ENCODE peak calls at places on chromosomes 13 and 19, in ten cellular contexts. One of them, this sample, is unnamed.
A peak's percentile ranks its signal among the peaks of the same experiment; 100 is the strongest.

GRCh38 chr13:41267106-41267505 is 3.7 kb upstream of the MTRF1 start:
- DNase-seq in iPS DF 6.9: no peak
- DNase-seq in tibial nerve: no peak
- DNase-seq in amniotic stem cell: no peak
- DNase-seq in fibroblast of villous mesenchyme: no peak
- DNase-seq in lower leg skin: no peak
- DNase-seq in DMS153: no peak
- DNase-seq in activated CD4-positive, alpha-beta T cell treated with anti-CD3 and anti-CD28 coated beads, Interleukin-2, amount 50 U/mL, for 1 hour: no peak
- DNase-seq in activated effector memory CD4-positive, alpha-beta T cell treated with anti-CD3 and anti-CD28 coated beads, Interleukin-2, amount 50 U/mL, for 16 hours: no peak
- DNase-seq in naive thymus-derived CD8-positive, alpha-beta T cell: peak; percentile 49
- DNase-seq in this sample: no peak

GRCh38 chr19:48329167-48329891 is 4.0 kb downstream of the EMP3 start:
- DNase-seq in iPS DF 6.9: no peak
- DNase-seq in tibial nerve: no peak
- DNase-seq in amniotic stem cell: peak; percentile 59
- DNase-seq in fibroblast of villous mesenchyme: peak; percentile 48
- DNase-seq in lower leg skin: no peak
- DNase-seq in DMS153: no peak
- DNase-seq in activated CD4-positive, alpha-beta T cell treated with anti-CD3 and anti-CD28 coated beads, Interleukin-2, amount 50 U/mL, for 1 hour: peak; percentile 24
- DNase-seq in activated effector memory CD4-positive, alpha-beta T cell treated with anti-CD3 and anti-CD28 coated beads, Interleukin-2, amount 50 U/mL, for 16 hours: peak; percentile 79
- DNase-seq in naive thymus-derived CD8-positive, alpha-beta T cell: peak; percentile 46
- DNase-seq in this sample: peak; percentile 77

GRCh38 chr19:29539668-29540067 is 13.9 kb downstream of the VSTM2B start:
- DNase-seq in iPS DF 6.9: no peak
- DNase-seq in tibial nerve: no peak
- DNase-seq in amniotic stem cell: no peak
- DNase-seq in fibroblast of villous mesenchyme: no peak
- DNase-seq in lower leg skin: peak; percentile 20
- DNase-seq in DMS153: no peak
- DNase-seq in activated CD4-positive, alpha-beta T cell treated with anti-CD3 and anti-CD28 coated beads, Interleukin-2, amount 50 U/mL, for 1 hour: no peak
- DNase-seq in activated effector memory CD4-positive, alpha-beta T cell treated with anti-CD3 and anti-CD28 coated beads, Interleukin-2, amount 50 U/mL, for 16 hours: peak; percentile 31
- DNase-seq in naive thymus-derived CD8-positive, alpha-beta T cell: no peak
- DNase-seq in this sample: no peak

GRCh38 chr13:47555235-47555634 is 445.8 kb downstream of the SUCLA2 start:
- DNase-seq in iPS DF 6.9: no peak
- DNase-seq in tibial nerve: no peak
- DNase-seq in amniotic stem cell: no peak
- DNase-seq in fibroblast of villous mesenchyme: no peak
- DNase-seq in lower leg skin: no peak
- DNase-seq in DMS153: no peak
- DNase-seq in activated CD4-positive, alpha-beta T cell treated with anti-CD3 and anti-CD28 coated beads, Interleukin-2, amount 50 U/mL, for 1 hour: no peak
- DNase-seq in activated effector memory CD4-positive, alpha-beta T cell treated with anti-CD3 and anti-CD28 coated beads, Interleukin-2, amount 50 U/mL, for 16 hours: no peak
- DNase-seq in naive thymus-derived CD8-positive, alpha-beta T cell: no peak
- DNase-seq in this sample: peak; percentile 20

GRCh38 chr19:31562916-31563626 is 213.8 kb upstream of the TSHZ3 start:
- DNase-seq in iPS DF 6.9: no peak
- DNase-seq in tibial nerve: no peak
- DNase-seq in amniotic stem cell: no peak
- DNase-seq in fibroblast of villous mesenchyme: no peak
- DNase-seq in lower leg skin: peak; percentile 71
- DNase-seq in DMS153: no peak
- DNase-seq in activated CD4-positive, alpha-beta T cell treated with anti-CD3 and anti-CD28 coated beads, Interleukin-2, amount 50 U/mL, for 1 hour: no peak
- DNase-seq in activated effector memory CD4-positive, alpha-beta T cell treated with anti-CD3 and anti-CD28 coated beads, Interleukin-2, amount 50 U/mL, for 16 hours: no peak
- DNase-seq in naive thymus-derived CD8-positive, alpha-beta T cell: no peak
- DNase-seq in this sample: no peak

GRCh38 chr13:20566424-20566916 is 487 bp upstream of the IFT88 start:
- DNase-seq in iPS DF 6.9: peak; percentile 18
- DNase-seq in tibial nerve: no peak
- DNase-seq in amniotic stem cell: peak; percentile 32
- DNase-seq in fibroblast of villous mesenchyme: peak; percentile 84
- DNase-seq in lower leg skin: peak; percentile 86
- DNase-seq in DMS153: peak; percentile 57
- DNase-seq in activated CD4-positive, alpha-beta T cell treated with anti-CD3 and anti-CD28 coated beads, Interleukin-2, amount 50 U/mL, for 1 hour: no peak
- DNase-seq in activated effector memory CD4-positive, alpha-beta T cell treated with anti-CD3 and anti-CD28 coated beads, Interleukin-2, amount 50 U/mL, for 16 hours: no peak
- DNase-seq in naive thymus-derived CD8-positive, alpha-beta T cell: no peak
- DNase-seq in this sample: peak; percentile 84

GRCh38 chr19:17394891-17395415 is 957 bp upstream of the CCDC194 start:
- DNase-seq in iPS DF 6.9: no peak
- DNase-seq in tibial nerve: peak; percentile 40
- DNase-seq in amniotic stem cell: peak; percentile 19
- DNase-seq in fibroblast of villous mesenchyme: peak; percentile 76
- DNase-seq in lower leg skin: no peak
- DNase-seq in DMS153: no peak
- DNase-seq in activated CD4-positive, alpha-beta T cell treated with anti-CD3 and anti-CD28 coated beads, Interleukin-2, amount 50 U/mL, for 1 hour: peak; percentile 60
- DNase-seq in activated effector memory CD4-positive, alpha-beta T cell treated with anti-CD3 and anti-CD28 coated beads, Interleukin-2, amount 50 U/mL, for 16 hours: peak; percentile 90
- DNase-seq in naive thymus-derived CD8-positive, alpha-beta T cell: peak; percentile 40
- DNase-seq in this sample: peak; percentile 69

GRCh38 chr19:53432088-53432661 is 391 bp downstream of the ZNF761 start:
- DNase-seq in iPS DF 6.9: no peak
- DNase-seq in tibial nerve: no peak
- DNase-seq in amniotic stem cell: no peak
- DNase-seq in fibroblast of villous mesenchyme: peak; percentile 33
- DNase-seq in lower leg skin: peak; percentile 87
- DNase-seq in DMS153: no peak
- DNase-seq in activated CD4-positive, alpha-beta T cell treated with anti-CD3 and anti-CD28 coated beads, Interleukin-2, amount 50 U/mL, for 1 hour: no peak
- DNase-seq in activated effector memory CD4-positive, alpha-beta T cell treated with anti-CD3 and anti-CD28 coated beads, Interleukin-2, amount 50 U/mL, for 16 hours: no peak
- DNase-seq in naive thymus-derived CD8-positive, alpha-beta T cell: no peak
- DNase-seq in this sample: peak; percentile 62

GRCh38 chr13:45807520-45808099 is 43.9 kb downstream of the SIAH3 start:
- DNase-seq in iPS DF 6.9: peak; percentile 39
- DNase-seq in tibial nerve: no peak
- DNase-seq in amniotic stem cell: peak; percentile 1
- DNase-seq in fibroblast of villous mesenchyme: peak; percentile 41
- DNase-seq in lower leg skin: no peak
- DNase-seq in DMS153: peak; percentile 36
- DNase-seq in activated CD4-positive, alpha-beta T cell treated with anti-CD3 and anti-CD28 coated beads, Interleukin-2, amount 50 U/mL, for 1 hour: peak; percentile 13
- DNase-seq in activated effector memory CD4-positive, alpha-beta T cell treated with anti-CD3 and anti-CD28 coated beads, Interleukin-2, amount 50 U/mL, for 16 hours: no peak
- DNase-seq in naive thymus-derived CD8-positive, alpha-beta T cell: peak; percentile 35
- DNase-seq in this sample: peak; percentile 62

GRCh38 chr13:112932971-112933370 is 36.0 kb upstream of the MCF2L start:
- DNase-seq in iPS DF 6.9: no peak
- DNase-seq in tibial nerve: no peak
- DNase-seq in amniotic stem cell: no peak
- DNase-seq in fibroblast of villous mesenchyme: no peak
- DNase-seq in lower leg skin: peak; percentile 9
- DNase-seq in DMS153: no peak
- DNase-seq in activated CD4-positive, alpha-beta T cell treated with anti-CD3 and anti-CD28 coated beads, Interleukin-2, amount 50 U/mL, for 1 hour: no peak
- DNase-seq in activated effector memory CD4-positive, alpha-beta T cell treated with anti-CD3 and anti-CD28 coated beads, Interleukin-2, amount 50 U/mL, for 16 hours: no peak
- DNase-seq in naive thymus-derived CD8-positive, alpha-beta T cell: no peak
- DNase-seq in this sample: no peak

GRCh38 chr19:49091391-49092038 is 6.3 kb downstream of the SNRNP70 start:
- DNase-seq in iPS DF 6.9: no peak
- DNase-seq in tibial nerve: no peak
- DNase-seq in amniotic stem cell: no peak
- DNase-seq in fibroblast of villous mesenchyme: no peak
- DNase-seq in lower leg skin: no peak
- DNase-seq in DMS153: no peak
- DNase-seq in activated CD4-positive, alpha-beta T cell treated with anti-CD3 and anti-CD28 coated beads, Interleukin-2, amount 50 U/mL, for 1 hour: no peak
- DNase-seq in activated effector memory CD4-positive, alpha-beta T cell treated with anti-CD3 and anti-CD28 coated beads, Interleukin-2, amount 50 U/mL, for 16 hours: no peak
- DNase-seq in naive thymus-derived CD8-positive, alpha-beta T cell: no peak
- DNase-seq in this sample: no peak

GRCh38 chr13:83780201-83780600 is 102.1 kb downstream of the SLITRK1 start:
- DNase-seq in iPS DF 6.9: peak; percentile 52
- DNase-seq in tibial nerve: no peak
- DNase-seq in amniotic stem cell: no peak
- DNase-seq in fibroblast of villous mesenchyme: no peak
- DNase-seq in lower leg skin: no peak
- DNase-seq in DMS153: no peak
- DNase-seq in activated CD4-positive, alpha-beta T cell treated with anti-CD3 and anti-CD28 coated beads, Interleukin-2, amount 50 U/mL, for 1 hour: no peak
- DNase-seq in activated effector memory CD4-positive, alpha-beta T cell treated with anti-CD3 and anti-CD28 coated beads, Interleukin-2, amount 50 U/mL, for 16 hours: no peak
- DNase-seq in naive thymus-derived CD8-positive, alpha-beta T cell: no peak
- DNase-seq in this sample: peak; percentile 33

GRCh38 chr19:28670894-28671293 is 542.1 kb downstream of the UQCRFS1 start:
- DNase-seq in iPS DF 6.9: no peak
- DNase-seq in tibial nerve: no peak
- DNase-seq in amniotic stem cell: no peak
- DNase-seq in fibroblast of villous mesenchyme: no peak
- DNase-seq in lower leg skin: no peak
- DNase-seq in DMS153: no peak
- DNase-seq in activated CD4-positive, alpha-beta T cell treated with anti-CD3 and anti-CD28 coated beads, Interleukin-2, amount 50 U/mL, for 1 hour: no peak
- DNase-seq in activated effector memory CD4-positive, alpha-beta T cell treated with anti-CD3 and anti-CD28 coated beads, Interleukin-2, amount 50 U/mL, for 16 hours: no peak
- DNase-seq in naive thymus-derived CD8-positive, alpha-beta T cell: no peak
- DNase-seq in this sample: no peak

GRCh38 chr19:275958-276646 is 15.1 kb downstream of the PLPP2 start:
- DNase-seq in iPS DF 6.9: no peak
- DNase-seq in tibial nerve: no peak
- DNase-seq in amniotic stem cell: no peak
- DNase-seq in fibroblast of villous mesenchyme: no peak
- DNase-seq in lower leg skin: no peak
- DNase-seq in DMS153: no peak
- DNase-seq in activated CD4-positive, alpha-beta T cell treated with anti-CD3 and anti-CD28 coated beads, Interleukin-2, amount 50 U/mL, for 1 hour: no peak
- DNase-seq in activated effector memory CD4-positive, alpha-beta T cell treated with anti-CD3 and anti-CD28 coated beads, Interleukin-2, amount 50 U/mL, for 16 hours: no peak
- DNase-seq in naive thymus-derived CD8-positive, alpha-beta T cell: no peak
- DNase-seq in this sample: no peak

GRCh38 chr13:27975579-27976361 is 6.7 kb upstream of the CDX2 start:
- DNase-seq in iPS DF 6.9: no peak
- DNase-seq in tibial nerve: no peak
- DNase-seq in amniotic stem cell: no peak
- DNase-seq in fibroblast of villous mesenchyme: no peak
- DNase-seq in lower leg skin: peak; percentile 56
- DNase-seq in DMS153: no peak
- DNase-seq in activated CD4-positive, alpha-beta T cell treated with anti-CD3 and anti-CD28 coated beads, Interleukin-2, amount 50 U/mL, for 1 hour: no peak
- DNase-seq in activated effector memory CD4-positive, alpha-beta T cell treated with anti-CD3 and anti-CD28 coated beads, Interleukin-2, amount 50 U/mL, for 16 hours: peak; percentile 50
- DNase-seq in naive thymus-derived CD8-positive, alpha-beta T cell: no peak
- DNase-seq in this sample: no peak

GRCh38 chr19:32404939-32405430 is 585 bp upstream of the DPY19L3 start:
- DNase-seq in iPS DF 6.9: no peak
- DNase-seq in tibial nerve: peak; percentile 35
- DNase-seq in amniotic stem cell: no peak
- DNase-seq in fibroblast of villous mesenchyme: peak; percentile 54
- DNase-seq in lower leg skin: peak; percentile 90
- DNase-seq in DMS153: no peak
- DNase-seq in activated CD4-positive, alpha-beta T cell treated with anti-CD3 and anti-CD28 coated beads, Interleukin-2, amount 50 U/mL, for 1 hour: no peak
- DNase-seq in activated effector memory CD4-positive, alpha-beta T cell treated with anti-CD3 and anti-CD28 coated beads, Interleukin-2, amount 50 U/mL, for 16 hours: no peak
- DNase-seq in naive thymus-derived CD8-positive, alpha-beta T cell: no peak
- DNase-seq in this sample: no peak

GRCh38 chr13:20536992-20537391 is 11.3 kb upstream of the CRYL1 start:
- DNase-seq in iPS DF 6.9: no peak
- DNase-seq in tibial nerve: no peak
- DNase-seq in amniotic stem cell: no peak
- DNase-seq in fibroblast of villous mesenchyme: no peak
- DNase-seq in lower leg skin: no peak
- DNase-seq in DMS153: no peak
- DNase-seq in activated CD4-positive, alpha-beta T cell treated with anti-CD3 and anti-CD28 coated beads, Interleukin-2, amount 50 U/mL, for 1 hour: no peak
- DNase-seq in activated effector memory CD4-positive, alpha-beta T cell treated with anti-CD3 and anti-CD28 coated beads, Interleukin-2, amount 50 U/mL, for 16 hours: no peak
- DNase-seq in naive thymus-derived CD8-positive, alpha-beta T cell: no peak
- DNase-seq in this sample: no peak

GRCh38 chr19:330503-330902 is 14.1 kb downstream of the MIER2 start:
- DNase-seq in iPS DF 6.9: no peak
- DNase-seq in tibial nerve: no peak
- DNase-seq in amniotic stem cell: no peak
- DNase-seq in fibroblast of villous mesenchyme: no peak
- DNase-seq in lower leg skin: peak; percentile 26
- DNase-seq in DMS153: no peak
- DNase-seq in activated CD4-positive, alpha-beta T cell treated with anti-CD3 and anti-CD28 coated beads, Interleukin-2, amount 50 U/mL, for 1 hour: no peak
- DNase-seq in activated effector memory CD4-positive, alpha-beta T cell treated with anti-CD3 and anti-CD28 coated beads, Interleukin-2, amount 50 U/mL, for 16 hours: peak; percentile 12
- DNase-seq in naive thymus-derived CD8-positive, alpha-beta T cell: no peak
- DNase-seq in this sample: no peak

GRCh38 chr19:15556634-15557181 is 48.4 kb downstream of the CYP4F22 start:
- DNase-seq in iPS DF 6.9: no peak
- DNase-seq in tibial nerve: no peak
- DNase-seq in amniotic stem cell: no peak
- DNase-seq in fibroblast of villous mesenchyme: no peak
- DNase-seq in lower leg skin: no peak
- DNase-seq in DMS153: no peak
- DNase-seq in activated CD4-positive, alpha-beta T cell treated with anti-CD3 and anti-CD28 coated beads, Interleukin-2, amount 50 U/mL, for 1 hour: no peak
- DNase-seq in activated effector memory CD4-positive, alpha-beta T cell treated with anti-CD3 and anti-CD28 coated beads, Interleukin-2, amount 50 U/mL, for 16 hours: no peak
- DNase-seq in naive thymus-derived CD8-positive, alpha-beta T cell: no peak
- DNase-seq in this sample: no peak

GRCh38 chr19:20999731-21000352 is 20.6 kb upstream of the ZNF430 start:
- DNase-seq in iPS DF 6.9: peak; percentile 50
- DNase-seq in tibial nerve: peak; percentile 53
- DNase-seq in amniotic stem cell: peak; percentile 11
- DNase-seq in fibroblast of villous mesenchyme: peak; percentile 85
- DNase-seq in lower leg skin: peak; percentile 93
- DNase-seq in DMS153: peak; percentile 55
- DNase-seq in activated CD4-positive, alpha-beta T cell treated with anti-CD3 and anti-CD28 coated beads, Interleukin-2, amount 50 U/mL, for 1 hour: peak; percentile 78
- DNase-seq in activated effector memory CD4-positive, alpha-beta T cell treated with anti-CD3 and anti-CD28 coated beads, Interleukin-2, amount 50 U/mL, for 16 hours: peak; percentile 94
- DNase-seq in naive thymus-derived CD8-positive, alpha-beta T cell: peak; percentile 92
- DNase-seq in this sample: peak; percentile 84

GRCh38 chr19:38044267-38045111 is 137.5 kb downstream of the SIPA1L3 start:
- DNase-seq in iPS DF 6.9: no peak
- DNase-seq in tibial nerve: no peak
- DNase-seq in amniotic stem cell: no peak
- DNase-seq in fibroblast of villous mesenchyme: no peak
- DNase-seq in lower leg skin: no peak
- DNase-seq in DMS153: no peak
- DNase-seq in activated CD4-positive, alpha-beta T cell treated with anti-CD3 and anti-CD28 coated beads, Interleukin-2, amount 50 U/mL, for 1 hour: no peak
- DNase-seq in activated effector memory CD4-positive, alpha-beta T cell treated with anti-CD3 and anti-CD28 coated beads, Interleukin-2, amount 50 U/mL, for 16 hours: no peak
- DNase-seq in naive thymus-derived CD8-positive, alpha-beta T cell: no peak
- DNase-seq in this sample: peak; percentile 38

GRCh38 chr19:8034178-8034525 is 18.4 kb upstream of the CCL25 start:
- DNase-seq in iPS DF 6.9: no peak
- DNase-seq in tibial nerve: no peak
- DNase-seq in amniotic stem cell: no peak
- DNase-seq in fibroblast of villous mesenchyme: no peak
- DNase-seq in lower leg skin: no peak
- DNase-seq in DMS153: no peak
- DNase-seq in activated CD4-positive, alpha-beta T cell treated with anti-CD3 and anti-CD28 coated beads, Interleukin-2, amount 50 U/mL, for 1 hour: no peak
- DNase-seq in activated effector memory CD4-positive, alpha-beta T cell treated with anti-CD3 and anti-CD28 coated beads, Interleukin-2, amount 50 U/mL, for 16 hours: no peak
- DNase-seq in naive thymus-derived CD8-positive, alpha-beta T cell: no peak
- DNase-seq in this sample: no peak

GRCh38 chr19:35559281-35559659 is 4.2 kb downstream of the ATP4A start:
- DNase-seq in iPS DF 6.9: no peak
- DNase-seq in tibial nerve: no peak
- DNase-seq in amniotic stem cell: no peak
- DNase-seq in fibroblast of villous mesenchyme: no peak
- DNase-seq in lower leg skin: no peak
- DNase-seq in DMS153: no peak
- DNase-seq in activated CD4-positive, alpha-beta T cell treated with anti-CD3 and anti-CD28 coated beads, Interleukin-2, amount 50 U/mL, for 1 hour: no peak
- DNase-seq in activated effector memory CD4-positive, alpha-beta T cell treated with anti-CD3 and anti-CD28 coated beads, Interleukin-2, amount 50 U/mL, for 16 hours: no peak
- DNase-seq in naive thymus-derived CD8-positive, alpha-beta T cell: no peak
- DNase-seq in this sample: no peak

GRCh38 chr19:38667552-38668205 is 20.2 kb downstream of the ACTN4 start:
- DNase-seq in iPS DF 6.9: no peak
- DNase-seq in tibial nerve: no peak
- DNase-seq in amniotic stem cell: no peak
- DNase-seq in fibroblast of villous mesenchyme: peak; percentile 88
- DNase-seq in lower leg skin: no peak
- DNase-seq in DMS153: no peak
- DNase-seq in activated CD4-positive, alpha-beta T cell treated with anti-CD3 and anti-CD28 coated beads, Interleukin-2, amount 50 U/mL, for 1 hour: no peak
- DNase-seq in activated effector memory CD4-positive, alpha-beta T cell treated with anti-CD3 and anti-CD28 coated beads, Interleukin-2, amount 50 U/mL, for 16 hours: no peak
- DNase-seq in naive thymus-derived CD8-positive, alpha-beta T cell: no peak
- DNase-seq in this sample: peak; percentile 93

GRCh38 chr13:109715902-109716301 is 70.5 kb downstream of the IRS2 start:
- DNase-seq in iPS DF 6.9: no peak
- DNase-seq in tibial nerve: peak; percentile 26
- DNase-seq in amniotic stem cell: no peak
- DNase-seq in fibroblast of villous mesenchyme: peak; percentile 65
- DNase-seq in lower leg skin: no peak
- DNase-seq in DMS153: no peak
- DNase-seq in activated CD4-positive, alpha-beta T cell treated with anti-CD3 and anti-CD28 coated beads, Interleukin-2, amount 50 U/mL, for 1 hour: no peak
- DNase-seq in activated effector memory CD4-positive, alpha-beta T cell treated with anti-CD3 and anti-CD28 coated beads, Interleukin-2, amount 50 U/mL, for 16 hours: no peak
- DNase-seq in naive thymus-derived CD8-positive, alpha-beta T cell: no peak
- DNase-seq in this sample: peak; percentile 76

GRCh38 chr19:35913589-35913988 is 5.5 kb upstream of the TYROBP start:
- DNase-seq in iPS DF 6.9: no peak
- DNase-seq in tibial nerve: no peak
- DNase-seq in amniotic stem cell: no peak
- DNase-seq in fibroblast of villous mesenchyme: no peak
- DNase-seq in lower leg skin: no peak
- DNase-seq in DMS153: no peak
- DNase-seq in activated CD4-positive, alpha-beta T cell treated with anti-CD3 and anti-CD28 coated beads, Interleukin-2, amount 50 U/mL, for 1 hour: no peak
- DNase-seq in activated effector memory CD4-positive, alpha-beta T cell treated with anti-CD3 and anti-CD28 coated beads, Interleukin-2, amount 50 U/mL, for 16 hours: no peak
- DNase-seq in naive thymus-derived CD8-positive, alpha-beta T cell: no peak
- DNase-seq in this sample: peak; percentile 27

GRCh38 chr19:19463348-19464117 is 51.8 kb downstream of the TSSK6 start:
- DNase-seq in iPS DF 6.9: no peak
- DNase-seq in tibial nerve: no peak
- DNase-seq in amniotic stem cell: no peak
- DNase-seq in fibroblast of villous mesenchyme: peak; percentile 74
- DNase-seq in lower leg skin: no peak
- DNase-seq in DMS153: no peak
- DNase-seq in activated CD4-positive, alpha-beta T cell treated with anti-CD3 and anti-CD28 coated beads, Interleukin-2, amount 50 U/mL, for 1 hour: no peak
- DNase-seq in activated effector memory CD4-positive, alpha-beta T cell treated with anti-CD3 and anti-CD28 coated beads, Interleukin-2, amount 50 U/mL, for 16 hours: no peak
- DNase-seq in naive thymus-derived CD8-positive, alpha-beta T cell: no peak
- DNase-seq in this sample: peak; percentile 83

GRCh38 chr19:45804140-45804958 is 10.8 kb downstream of the RSPH6A start:
- DNase-seq in iPS DF 6.9: no peak
- DNase-seq in tibial nerve: no peak
- DNase-seq in amniotic stem cell: no peak
- DNase-seq in fibroblast of villous mesenchyme: no peak
- DNase-seq in lower leg skin: no peak
- DNase-seq in DMS153: no peak
- DNase-seq in activated CD4-positive, alpha-beta T cell treated with anti-CD3 and anti-CD28 coated beads, Interleukin-2, amount 50 U/mL, for 1 hour: no peak
- DNase-seq in activated effector memory CD4-positive, alpha-beta T cell treated with anti-CD3 and anti-CD28 coated beads, Interleukin-2, amount 50 U/mL, for 16 hours: no peak
- DNase-seq in naive thymus-derived CD8-positive, alpha-beta T cell: no peak
- DNase-seq in this sample: no peak